ENCODE peak calls at places on chromosomes 7 and 10, in seven cellular contexts. E is brain microvascular endothelial cell, S is fibroblast of lung, M is mesendoderm, W is OCI-LY7, H is GM12865, J is K562. Z is an unnamed sample.

GRCh38 chr7:69847921-69848612 is 249.8 kb downstream of the AUTS2 start:
- DNase-seq in H (no peak), J (no peak), S (no peak), W (no peak), M (no peak), E (no peak), Z (no peak)

GRCh38 chr10:31374146-31374696 is 55.2 kb downstream of the ZEB1 start:
- DNase-seq in M (no peak), H (no peak), J (no peak), S (peak; percentile 43), W (no peak), E (no peak), Z (no peak)

GRCh38 chr7:105577251-105577650 is 4.0 kb downstream of the EFCAB10 start:
- DNase-seq in E (no peak), H (no peak), S (no peak), W (no peak), J (no peak), M (no peak), Z (no peak)

GRCh38 chr10:132666733-132667612 is 119.0 kb downstream of the NKX6-2 start:
- DNase-seq in J (no peak), H (no peak), M (no peak), E (peak; percentile 23), S (peak; percentile 32), W (no peak), Z (no peak)

GRCh38 chr10:104299031-104299904 is 30.3 kb downstream of the GSTO2 start:
- DNase-seq in S (peak; percentile 85), W (no peak), J (no peak), E (peak; percentile 90), M (no peak), H (no peak), Z (no peak)

GRCh38 chr10:119655566-119656001 is 4.4 kb downstream of the BAG3 start:
- DNase-seq in W (no peak), E (peak; percentile 84), S (peak; percentile 86), J (peak; percentile 65), M (no peak), H (no peak), Z (peak; percentile 85)

GRCh38 chr7:80858141-80858903 is 60.5 kb downstream of the SEMA3C start:
- DNase-seq in W (no peak), E (no peak), S (peak; percentile 55), J (no peak), M (no peak), H (peak; percentile 8), Z (no peak)

GRCh38 chr7:19026888-19027287 is 90.5 kb downstream of the TWIST1 start:
- DNase-seq in W (no peak), S (peak; percentile 57), J (no peak), M (no peak), H (no peak), E (no peak), Z (no peak)

GRCh38 chr10:58266826-58267712 is 625 bp downstream of the IPMK start:
- DNase-seq in E (no peak), J (peak; percentile 61), S (peak; percentile 62), M (peak; percentile 60), H (peak; percentile 57), W (peak; percentile 68), Z (peak; percentile 69)

GRCh38 chr7:67937717-67938191 is 941.1 kb downstream of the TYW1 start:
- DNase-seq in J (no peak), M (peak; percentile 81), S (peak; percentile 97), E (peak; percentile 57), H (no peak), W (no peak), Z (no peak)

GRCh38 chr7:131653418-131654248 is 97.2 kb upstream of the PODXL start:
- DNase-seq in S (peak; percentile 37), H (no peak), E (peak; percentile 16), M (peak; percentile 46), W (no peak), J (no peak), Z (no peak)

GRCh38 chr7:29990931-29991330 is 1.3 kb upstream of the SCRN1 start:
- DNase-seq in W (no peak), E (no peak), H (no peak), M (no peak), S (no peak), J (no peak), Z (no peak)

GRCh38 chr7:3943265-3943664 is 642.2 kb downstream of the SDK1 start:
- DNase-seq in H (no peak), S (no peak), E (no peak), W (no peak), M (peak; percentile 15), J (no peak), Z (no peak)

GRCh38 chr10:30897547-30897946 is 134.1 kb downstream of the ZNF438 start:
- DNase-seq in J (no peak), M (no peak), H (peak; percentile 37), W (no peak), S (no peak), E (no peak), Z (no peak)

GRCh38 chr10:97570789-97571536 is 1.6 kb upstream of the ANKRD2 start:
- DNase-seq in S (no peak), W (no peak), E (no peak), M (no peak), H (no peak), J (no peak), Z (no peak)

GRCh38 chr10:30359373-30360206 is 10.5 kb upstream of the MTPAP start:
- DNase-seq in M (peak; percentile 93), S (peak; percentile 31), E (peak; percentile 45), W (peak; percentile 71), H (peak; percentile 80), J (peak; percentile 89), Z (no peak)

GRCh38 chr7:19713676-19714075 is 4.8 kb upstream of the POLR1F start:
- DNase-seq in W (peak; percentile 61), E (peak; percentile 65), M (peak; percentile 53), J (peak; percentile 51), H (peak; percentile 52), S (peak; percentile 39), Z (no peak)

DNA sequence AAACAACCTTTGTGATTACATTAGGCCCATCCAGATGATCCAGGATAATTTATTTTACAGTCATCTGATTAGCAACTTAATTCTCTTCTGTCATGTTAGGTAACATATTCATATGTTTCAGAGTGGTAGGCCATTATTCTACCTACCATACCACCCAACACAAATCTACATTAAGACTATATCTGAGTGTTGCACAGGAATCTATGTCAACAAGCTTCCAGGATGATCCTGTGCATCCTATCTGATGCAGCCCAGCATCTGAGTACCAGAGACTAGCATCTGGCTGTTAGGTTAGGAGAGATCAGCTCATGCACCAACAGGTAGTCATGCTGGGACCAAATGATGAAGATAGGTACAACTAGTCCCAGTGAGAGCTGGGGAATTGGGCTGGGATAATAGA is 1.3 kb upstream of the DDX56 start:
- DNase-seq in H (no peak), W (no peak), E (no peak), S (no peak), M (no peak), J (no peak), Z (no peak)
- H3K4me3 ChIP-seq in H (no peak overlapping the region), W (no peak overlapping the region), E (no peak overlapping the region), S (no peak overlapping the region), M (no peak overlapping the region), J (peak overlapping the region; percentile 75), Z (no peak overlapping the region)

GRCh38 chr10:110694820-110695219 is 50.7 kb downstream of the RBM20 start:
- DNase-seq in M (no peak), H (no peak), E (no peak), J (no peak), W (no peak), S (no peak), Z (no peak)
- H3K4me3 ChIP-seq in M (no peak overlapping the region), H (no peak overlapping the region), E (no peak overlapping the region), J (no peak overlapping the region), W (no peak overlapping the region), S (no peak overlapping the region), Z (no peak overlapping the region)

GRCh38 chr7:90320418-90320800 is 695 bp downstream of the FAM237B start:
- DNase-seq in H (no peak), W (no peak), M (no peak), J (no peak), S (no peak), E (no peak), Z (no peak)
- H3K4me3 ChIP-seq in H (no peak overlapping the region), W (no peak overlapping the region), M (no peak overlapping the region), J (no peak overlapping the region), S (no peak overlapping the region), E (peak overlapping the region; percentile 53), Z (no peak overlapping the region)

GRCh38 chr7:50664937-50665336 is 99.7 kb upstream of the DDC start:
- DNase-seq in H (peak; percentile 18), J (no peak), S (no peak), W (no peak), M (no peak), E (no peak), Z (no peak)
- H3K4me3 ChIP-seq in H (no peak overlapping the region), J (no peak overlapping the region), S (no peak overlapping the region), W (no peak overlapping the region), M (no peak overlapping the region), E (no peak overlapping the region), Z (no peak overlapping the region)

GRCh38 chr10:114042895-114043531 is 653 bp upstream of the ADRB1 start:
- DNase-seq in S (peak; percentile 45), W (peak; percentile 72), J (no peak), H (peak; percentile 59), M (peak; percentile 54), E (peak; percentile 41), Z (no peak)

GRCh38 chr10:114043532-114044250 is at the start of gene ADRB1:
- DNase-seq in E (peak; percentile 24), S (peak; percentile 48), H (peak; percentile 90), J (peak; percentile 28), W (peak; percentile 78), M (peak; percentile 61), Z (peak; percentile 89)

GRCh38 chr10:114045738-114046458 is 2.2 kb downstream of the ADRB1 start:
- DNase-seq in W (no peak), E (no peak), S (no peak), H (no peak), M (no peak), J (no peak), Z (no peak)

GRCh38 chr10:114044251-114045070 is 795 bp downstream of the ADRB1 start:
- DNase-seq in J (no peak), H (no peak), E (no peak), S (no peak), M (peak; percentile 32), W (no peak), Z (no peak)

GRCh38 chr10:114045071-114045737 is 1.5 kb downstream of the ADRB1 start:
- DNase-seq in E (no peak), M (peak; percentile 28), H (peak; percentile 38), S (no peak), J (no peak), W (no peak), Z (no peak)
- H3K4me3 ChIP-seq in E (peak overlapping the region; percentile 10), M (no peak overlapping the region), H (peak overlapping the region; percentile 28), S (no peak overlapping the region), J (no peak overlapping the region), W (no peak overlapping the region), Z (peak overlapping the region; percentile 69)

GRCh38 chr10:122298206-122298597 is 27.1 kb downstream of the BTBD16 start:
- DNase-seq in W (no peak), S (no peak), J (no peak), H (no peak), E (no peak), M (no peak), Z (peak; percentile 32)

GRCh38 chr10:122296363-122297120 is 25.4 kb downstream of the BTBD16 start:
- DNase-seq in M (no peak), S (no peak), H (peak; percentile 73), E (no peak), J (no peak), W (no peak), Z (peak; percentile 44)

GRCh38 chr10:122297583-122297982 is 26.5 kb downstream of the BTBD16 start:
- DNase-seq in M (no peak), E (no peak), W (no peak), S (no peak), J (no peak), H (no peak), Z (peak; percentile 23)

GRCh38 chr10:122299423-122300075 is 28.5 kb downstream of the BTBD16 start:
- DNase-seq in H (no peak), E (no peak), J (no peak), S (no peak), M (no peak), W (no peak), Z (peak; percentile 55)

GRCh38 chr10:122298598-122299301 is 27.7 kb downstream of the BTBD16 start:
- DNase-seq in H (peak; percentile 75), M (peak; percentile 82), J (peak; percentile 51), W (peak; percentile 84), S (peak; percentile 58), E (peak; percentile 67), Z (peak; percentile 75)
- H3K4me3 ChIP-seq in H (no peak overlapping the region), M (no peak overlapping the region), J (no peak overlapping the region), W (peak overlapping the region; percentile 37), S (no peak overlapping the region), E (peak overlapping the region; percentile 23), Z (no peak overlapping the region)

Z was measured in right atrium auricular region.